ENCODE peak calls at places on chromosomes 7 and 10, in four cellular contexts. T is caudate nucleus; Q is activated naive CD4-positive, alpha-beta T cell; D is NCI-H226. K is an unnamed sample.

GRCh38 chr7:4612939-4613841 is 68.9 kb upstream of the FOXK1 start:
- DNase-seq in D (peak; percentile 48), Q (no peak), T (no peak), K (no peak)

GRCh38 chr10:77164616-77165311 is 472.8 kb downstream of the KCNMA1 start:
- DNase-seq in D (no peak), Q (no peak), T (no peak), K (no peak)

GRCh38 chr7:13071999-13072398 is 384.6 kb downstream of the ARL4A start:
- DNase-seq in T (no peak), D (no peak), Q (no peak), K (no peak)

GRCh38 chr7:102101926-102102325 is 184.7 kb upstream of the SH2B2 start:
- DNase-seq in Q (no peak), T (no peak), D (no peak), K (no peak)

GRCh38 chr7:50666124-50666496 is 100.9 kb upstream of the DDC start:
- DNase-seq in T (no peak), Q (no peak), D (no peak), K (no peak)

GRCh38 chr10:128551475-128551874 is 425.3 kb upstream of the MKI67 start:
- DNase-seq in D (no peak), T (no peak), Q (no peak), K (no peak)

GRCh38 chr7:142413280-142414000 is 155.6 kb upstream of the PRSS58 start:
- DNase-seq in Q (no peak), T (no peak), D (no peak), K (no peak)

GRCh38 chr10:3364768-3365480 is 192.3 kb upstream of the PITRM1 start:
- DNase-seq in Q (no peak), T (no peak), D (no peak), K (no peak)